ENCODE peak calls at places on chromosome 3, in four cellular contexts. D is left ventricle myocardium superior, E is AG20443, O is skeletal muscle cell. Y is an unnamed sample.

GRCh38 chr3:126452213-126452612 is 23.5 kb downstream of the ZXDC start:
- DNase-seq in D (no peak), E (no peak), O (no peak), Y (no peak)

GRCh38 chr3:46270474-46270873 is 28.2 kb downstream of the CCR3 start:
- DNase-seq in D (no peak), E (no peak), O (no peak), Y (no peak)

GRCh38 chr3:155233213-155233612 is 60.3 kb downstream of the STRIT1 start:
- DNase-seq in D (peak), E (peak), O (peak), Y (peak)

GRCh38 chr3:190619353-190619752 is 105.5 kb downstream of the IL1RAP start:
- DNase-seq in D (no peak), E (no peak), O (no peak), Y (no peak)

GRCh38 chr3:42118762-42119361 is 27.7 kb downstream of the TRAK1 start:
- DNase-seq in D (no peak), E (no peak), O (no peak), Y (peak)

GRCh38 chr3:7309707-7310106 is 448.8 kb downstream of the GRM7 start:
- DNase-seq in D (peak), E (peak), O (no peak), Y (no peak)

GRCh38 chr3:197478746-197479668 is 76.8 kb downstream of the BDH1 start:
- DNase-seq in D (no peak), E (peak), O (no peak), Y (peak)

GRCh38 chr3:30786360-30786759 is 108.1 kb downstream of the GADL1 start:
- DNase-seq in D (no peak), E (no peak), O (no peak), Y (no peak)

GRCh38 chr3:150314248-150315027 is 93.7 kb upstream of the TSC22D2 start:
- DNase-seq in D (no peak), E (no peak), O (no peak), Y (no peak)

GRCh38 chr3:190293621-190294020 is 28.6 kb downstream of the CLDN1 start:
- DNase-seq in D (no peak), E (no peak), O (no peak), Y (no peak)

GRCh38 chr3:119175869-119176756 is 2.7 kb downstream of the UPK1B start:
- DNase-seq in D (no peak), E (peak), O (peak), Y (peak)

GRCh38 chr3:143360244-143360643 is 240.7 kb downstream of the CHST2 start:
- DNase-seq in D (no peak), E (no peak), O (no peak), Y (peak)

GRCh38 chr3:12155833-12156232 is 2.9 kb downstream of the TIMP4 start:
- DNase-seq in D (no peak), E (peak), O (no peak), Y (peak)

GRCh38 chr3:128587391-128587790 is 63.2 kb downstream of the RPN1 start:
- DNase-seq in D (no peak), E (no peak), O (no peak), Y (no peak)

GRCh38 chr3:39540162-39540921 is 72.9 kb downstream of the MOBP start:
- DNase-seq in D (no peak), E (no peak), O (no peak), Y (peak)

GRCh38 chr3:175176556-175176955 is 317.4 kb downstream of the NAALADL2 start:
- DNase-seq in D (no peak), E (no peak), O (no peak), Y (no peak)

GRCh38 chr3:140995881-140996280 is 54.2 kb downstream of the SLC25A36 start:
- DNase-seq in D (no peak), E (no peak), O (no peak), Y (peak)

GRCh38 chr3:52820741-52821140 is 9.7 kb downstream of the ITIH4 start:
- DNase-seq in D (no peak), E (peak), O (no peak), Y (peak)

GRCh38 chr3:111159391-111159790 is 87.8 kb downstream of the NECTIN3 start:
- DNase-seq in D (no peak), E (no peak), O (no peak), Y (peak)

GRCh38 chr3:99669879-99670555 is 31.6 kb downstream of the COL8A1 start:
- DNase-seq in D (no peak), E (peak), O (no peak), Y (peak)